ENCODE peak calls at places on chromosomes 2 and 18, in four cellular contexts. N, F, D and W are unnamed samples.

GRCh38 chr2:121860033-121860810 is 104.8 kb downstream of the TSN start:
- DNase-seq in D (no peak), N (no peak), F (no peak), W (no peak)

GRCh38 chr2:215635788-215636139 is 199.9 kb upstream of the FN1 start:
- DNase-seq in F (no peak), D (no peak), N (no peak), W (no peak)

GRCh38 chr2:208062113-208062512 is 36.8 kb upstream of the PLEKHM3 start:
- DNase-seq in D (no peak), N (peak), F (no peak), W (no peak)

GRCh38 chr2:23426284-23426905 is 41.4 kb downstream of the KLHL29 start:
- DNase-seq in D (no peak), N (no peak), F (peak), W (peak)

GRCh38 chr2:74328074-74328473 is 15.1 kb downstream of the SLC4A5 start:
- DNase-seq in F (no peak), D (no peak), N (no peak), W (no peak)

GRCh38 chr2:138531913-138532312 is 30.3 kb downstream of the SPOPL start:
- DNase-seq in N (no peak), F (no peak), D (no peak), W (no peak)

GRCh38 chr2:100301881-100302584 is 20.3 kb downstream of the LONRF2 start:
- DNase-seq in N (no peak), F (no peak), D (no peak), W (no peak)

GRCh38 chr2:27901219-27901618 is 10.7 kb downstream of the BABAM2 start:
- DNase-seq in D (no peak), N (no peak), F (no peak), W (no peak)

GRCh38 chr2:148552675-148553331 is 91.7 kb upstream of the EPC2 start:
- DNase-seq in D (no peak), F (peak), N (peak), W (no peak)

GRCh38 chr2:97748397-97748796 is 35.0 kb downstream of the ZAP70 start:
- DNase-seq in N (peak), F (no peak), D (peak), W (no peak)

GRCh38 chr2:182302174-182302573 is 124.7 kb downstream of the PDE1A start:
- DNase-seq in F (no peak), N (no peak), D (no peak), W (no peak)

GRCh38 chr18:49639643-49640361 is 77.9 kb downstream of the LIPG start:
- DNase-seq in D (no peak), N (no peak), F (no peak), W (no peak)